ENCODE peak calls at places on chromosomes 2 and 18, in ten cellular contexts. O, P, R, E, V, X, T, W, D and G are unnamed samples.

GRCh38 chr18:59699750-59700534 is 2.7 kb upstream of the CCBE1 start:
- DNase-seq in O (no peak), P (no peak), R (no peak), E (no peak), V (no peak), X (no peak), T (no peak), W (no peak), D (no peak), G (no peak)

GRCh38 chr2:26325851-26326250 is 20.1 kb upstream of the SELENOI start:
- DNase-seq in O (no peak), P (no peak), R (no peak), E (no peak), V (no peak), X (no peak), T (no peak), W (no peak), D (no peak), G (no peak)

GRCh38 chr18:59823611-59824195 is 76.1 kb upstream of the PMAIP1 start:
- DNase-seq in O (peak; percentile 27), P (peak; percentile 76), R (peak; percentile 41), E (peak; percentile 68), V (peak; percentile 60), X (peak; percentile 90), T (peak; percentile 87), W (no peak), D (peak; percentile 82), G (peak; percentile 75)

GRCh38 chr2:168671932-168672331 is 130.5 kb upstream of the NOSTRIN start:
- DNase-seq in O (no peak), P (no peak), R (no peak), E (no peak), V (no peak), X (no peak), T (no peak), W (no peak), D (no peak), G (no peak)

GRCh38 chr2:150470435-150470834 is 17.0 kb downstream of the RND3 start:
- DNase-seq in O (no peak), P (no peak), R (no peak), E (no peak), V (no peak), X (no peak), T (no peak), W (no peak), D (no peak), G (no peak)

GRCh38 chr2:165144315-165144714 is 59.5 kb downstream of the SCN3A start:
- DNase-seq in O (no peak), P (no peak), R (no peak), E (no peak), V (no peak), X (no peak), T (no peak), W (no peak), D (no peak), G (no peak)

GRCh38 chr2:214648520-214648919 is 161.0 kb downstream of the BARD1 start:
- DNase-seq in O (no peak), P (no peak), R (no peak), E (no peak), V (no peak), X (no peak), T (no peak), W (no peak), D (no peak), G (no peak)

GRCh38 chr2:157628532-157629415 is at the start of gene ACVR1C:
- DNase-seq in O (peak; percentile 71), P (peak; percentile 82), R (peak; percentile 82), E (peak; percentile 77), V (peak; percentile 84), X (peak; percentile 29), T (peak; percentile 67), W (no peak), D (peak; percentile 78), G (peak; percentile 90)

GRCh38 chr2:126999342-126999741 is 100.7 kb downstream of the TEX51 start:
- DNase-seq in O (no peak), P (no peak), R (no peak), E (no peak), V (no peak), X (no peak), T (no peak), W (no peak), D (no peak), G (no peak)

GRCh38 chr2:65388051-65388531 is 44.3 kb downstream of the SPRED2 start:
- DNase-seq in O (no peak), P (peak; percentile 45), R (no peak), E (no peak), V (no peak), X (no peak), T (no peak), W (peak; percentile 77), D (no peak), G (no peak)

GRCh38 chr2:80086831-80087230 is 217.7 kb downstream of the LRRTM1 start:
- DNase-seq in O (no peak), P (no peak), R (no peak), E (no peak), V (no peak), X (no peak), T (no peak), W (no peak), D (no peak), G (no peak)

GRCh38 chr18:54250846-54251251 is 18.5 kb upstream of the POLI start:
- DNase-seq in O (no peak), P (no peak), R (no peak), E (no peak), V (no peak), X (no peak), T (no peak), W (peak; percentile 54), D (no peak), G (no peak)

DNA sequence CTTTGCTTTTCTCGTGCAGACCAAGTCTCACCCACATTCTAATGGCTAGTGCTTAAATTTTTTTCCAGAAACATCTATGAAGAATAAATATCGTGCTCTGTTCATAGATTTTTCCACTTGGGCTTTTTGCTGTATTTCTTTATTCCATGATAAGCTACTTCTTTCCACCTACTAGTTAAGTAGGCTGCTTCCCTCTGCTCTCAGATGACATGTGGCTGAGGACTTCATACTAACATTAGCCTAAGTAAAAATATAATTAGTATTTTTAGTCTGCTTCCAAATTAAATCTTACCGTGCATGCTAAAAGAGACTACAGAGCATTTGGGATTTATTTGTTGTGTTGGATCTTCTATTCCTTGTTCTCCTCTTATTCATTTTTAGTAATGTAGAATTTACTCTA is 102.4 kb downstream of the SH3RF3 start:
- DNase-seq in O (no peak), P (no peak), R (no peak), E (no peak), V (no peak), X (no peak), T (no peak), W (no peak), D (no peak), G (no peak)
- H3K4me1 ChIP-seq in O (no peaks in the 10 kb centered on the region), P (no peaks in the 10 kb centered on the region), R (peaks cover 3% of the 10 kb centered on the region), E (peaks cover 2% of the 10 kb centered on the region), V (peaks cover 3% of the 10 kb centered on the region), X (no peaks in the 10 kb centered on the region), T (peaks cover 12% of the 10 kb centered on the region), W (peaks cover 15% of the 10 kb centered on the region), D (peaks cover 8% of the 10 kb centered on the region), G (no peaks in the 10 kb centered on the region)

GRCh38 chr2:172294983-172295382 is 132.4 kb upstream of the ITGA6 start:
- DNase-seq in O (no peak), P (no peak), R (no peak), E (no peak), V (no peak), X (no peak), T (no peak), W (no peak), D (no peak), G (no peak)

GRCh38 chr2:172295677-172296076 is 131.7 kb upstream of the ITGA6 start:
- DNase-seq in O (no peak), P (no peak), R (no peak), E (no peak), V (no peak), X (no peak), T (no peak), W (no peak), D (no peak), G (no peak)

GRCh38 chr2:172297531-172297930 is 129.9 kb upstream of the ITGA6 start:
- DNase-seq in O (no peak), P (no peak), R (no peak), E (no peak), V (no peak), X (no peak), T (no peak), W (no peak), D (no peak), G (no peak)

GRCh38 chr2:172296267-172297046 is 130.9 kb upstream of the ITGA6 start:
- DNase-seq in O (no peak), P (no peak), R (peak; percentile 17), E (no peak), V (no peak), X (no peak), T (no peak), W (no peak), D (no peak), G (no peak)

GRCh38 chr2:172293952-172294351 is 133.4 kb upstream of the ITGA6 start:
- DNase-seq in O (no peak), P (peak; percentile 74), R (no peak), E (peak; percentile 69), V (no peak), X (peak; percentile 66), T (no peak), W (no peak), D (no peak), G (peak; percentile 80)
- TF ChIP-seq EP300 in O (no peak), P (no peak), R (no peak), E (no peak), V (no peak), X (no peak), T (no peak), W (no peak), D (no peak), G (no peak)

DNA sequence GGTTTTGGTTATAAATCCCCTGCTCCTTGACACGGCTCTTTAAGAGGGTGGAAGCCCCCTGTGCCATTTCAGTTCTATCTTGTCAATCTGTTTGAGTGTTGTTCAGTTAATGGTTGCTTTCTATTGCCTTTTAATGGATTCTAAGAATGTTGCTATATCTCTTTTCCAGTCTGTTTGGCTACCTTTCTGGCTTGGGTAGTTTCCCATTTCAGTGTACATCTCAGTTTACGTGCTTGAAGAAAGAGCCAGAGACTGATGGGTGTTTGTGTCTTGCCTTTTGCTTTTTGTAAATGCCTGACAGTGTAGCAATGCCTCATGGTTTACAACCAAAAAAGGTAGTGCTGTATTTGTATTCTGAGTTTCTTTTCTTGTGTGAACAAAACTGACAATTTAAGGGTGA is 45.3 kb downstream of the SPATS2L start:
- DNase-seq in O (no peak), P (no peak), R (no peak), E (no peak), V (no peak), X (no peak), T (no peak), W (no peak), D (no peak), G (no peak)
- H3K4me1 ChIP-seq in O (peaks cover 17% of the 10 kb centered on the region), P (peaks cover 17% of the 10 kb centered on the region), R (peaks cover 23% of the 10 kb centered on the region), E (peaks cover 5% of the 10 kb centered on the region), V (peaks cover 49% of the 10 kb centered on the region), X (peaks cover 10% of the 10 kb centered on the region), T (peaks cover 58% of the 10 kb centered on the region), W (no peaks in the 10 kb centered on the region), D (peaks cover 28% of the 10 kb centered on the region), G (peaks cover 4% of the 10 kb centered on the region)

DNA sequence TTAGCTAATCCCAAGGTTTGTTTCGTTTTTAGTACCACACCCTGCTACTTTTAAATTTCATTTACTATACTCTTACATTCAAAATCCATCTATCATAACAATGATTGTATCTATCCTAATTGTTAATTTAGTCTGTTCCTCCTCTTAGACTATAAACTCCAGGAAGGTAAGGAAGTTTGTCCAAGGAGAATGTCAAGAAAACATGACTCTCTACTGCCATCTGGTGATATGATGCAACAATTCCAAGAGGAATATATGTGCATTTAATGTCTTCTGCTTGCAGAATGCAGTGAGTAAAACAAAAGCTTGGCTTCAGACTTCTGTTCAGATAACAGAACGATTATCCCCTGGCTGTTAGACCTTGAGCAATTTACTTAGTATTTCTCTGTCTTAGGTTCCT is 1267.1 kb downstream of the LRP1B start:
- DNase-seq in O (peak; percentile 3), P (no peak), R (no peak), E (no peak), V (peak; percentile 51), X (no peak), T (no peak), W (peak; percentile 13), D (no peak), G (no peak)
- TF ChIP-seq EP300 in O (no peak), P (no peak), R (no peak), E (no peak), V (no peak), X (no peak), T (no peak), W (no peak), D (no peak), G (no peak)